ENCODE peak calls at places on chromosomes 7 and 10, in four cellular contexts. One of them, this sample, is unnamed.

GRCh38 chr7:22934023-22934422 is 79.9 kb downstream of the HYCC1 start:
- DNase-seq in ovary: no peak
- DNase-seq in CD8-positive, alpha-beta T cell: no peak
- DNase-seq in pancreas: no peak
- DNase-seq in this sample: no peak

GRCh38 chr10:85319150-85319549 is 990.8 kb downstream of the CCSER2 start:
- DNase-seq in CD8-positive, alpha-beta T cell: no peak
- DNase-seq in ovary: no peak
- DNase-seq in pancreas: no peak
- DNase-seq in this sample: no peak

GRCh38 chr7:140284062-140284461 is 107.3 kb upstream of the KDM7A start:
- DNase-seq in CD8-positive, alpha-beta T cell: no peak
- DNase-seq in pancreas: no peak
- DNase-seq in ovary: no peak
- DNase-seq in this sample: no peak

GRCh38 chr7:27532256-27532783 is 130.4 kb downstream of the HIBADH start:
- DNase-seq in CD8-positive, alpha-beta T cell: no peak
- DNase-seq in pancreas: no peak
- DNase-seq in ovary: no peak
- DNase-seq in this sample: no peak

GRCh38 chr10:11397980-11398580 is 213.4 kb downstream of the USP6NL start:
- DNase-seq in ovary: no peak
- DNase-seq in pancreas: no peak
- DNase-seq in CD8-positive, alpha-beta T cell: no peak
- DNase-seq in this sample: peak

GRCh38 chr10:130234171-130234965 is 98.2 kb downstream of the GLRX3 start:
- DNase-seq in ovary: no peak
- DNase-seq in pancreas: no peak
- DNase-seq in CD8-positive, alpha-beta T cell: no peak
- DNase-seq in this sample: no peak

GRCh38 chr7:100829150-100829716 is 1.9 kb upstream of the EPHB4 start:
- DNase-seq in pancreas: no peak
- DNase-seq in ovary: peak
- DNase-seq in CD8-positive, alpha-beta T cell: no peak
- DNase-seq in this sample: no peak

GRCh38 chr10:43417950-43418768 is 9.2 kb upstream of the HNRNPF start:
- DNase-seq in CD8-positive, alpha-beta T cell: peak
- DNase-seq in pancreas: no peak
- DNase-seq in ovary: no peak
- DNase-seq in this sample: no peak

GRCh38 chr7:21305455-21306235 is 122.2 kb upstream of the SP4 start:
- DNase-seq in CD8-positive, alpha-beta T cell: no peak
- DNase-seq in pancreas: no peak
- DNase-seq in ovary: no peak
- DNase-seq in this sample: no peak

GRCh38 chr7:19754521-19755116 is 18.8 kb downstream of the TMEM196 start:
- DNase-seq in pancreas: no peak
- DNase-seq in CD8-positive, alpha-beta T cell: no peak
- DNase-seq in ovary: no peak
- DNase-seq in this sample: no peak

GRCh38 chr7:110600983-110601382 is 489.9 kb upstream of the LRRN3 start:
- DNase-seq in CD8-positive, alpha-beta T cell: no peak
- DNase-seq in pancreas: no peak
- DNase-seq in ovary: no peak
- DNase-seq in this sample: no peak

GRCh38 chr10:84540617-84541288 is 212.4 kb downstream of the CCSER2 start:
- DNase-seq in pancreas: peak
- DNase-seq in CD8-positive, alpha-beta T cell: peak
- DNase-seq in ovary: peak
- DNase-seq in this sample: peak

GRCh38 chr7:40211291-40212003 is 76.6 kb downstream of the SUGCT start:
- DNase-seq in CD8-positive, alpha-beta T cell: no peak
- DNase-seq in pancreas: no peak
- DNase-seq in ovary: no peak
- DNase-seq in this sample: no peak

GRCh38 chr7:87513735-87514319 is 38.3 kb upstream of the ABCB4 start:
- DNase-seq in pancreas: no peak
- DNase-seq in CD8-positive, alpha-beta T cell: no peak
- DNase-seq in ovary: no peak
- DNase-seq in this sample: no peak

GRCh38 chr7:128909605-128910568 is 622 bp downstream of the KCP start:
- DNase-seq in CD8-positive, alpha-beta T cell: no peak
- DNase-seq in pancreas: no peak
- DNase-seq in ovary: no peak
- DNase-seq in this sample: no peak

GRCh38 chr7:155809947-155810606 is 2.2 kb downstream of the SHH start:
- DNase-seq in ovary: no peak
- DNase-seq in CD8-positive, alpha-beta T cell: no peak
- DNase-seq in pancreas: no peak
- DNase-seq in this sample: no peak

GRCh38 chr7:93382362-93382761 is 150.2 kb downstream of the VPS50 start:
- DNase-seq in ovary: no peak
- DNase-seq in CD8-positive, alpha-beta T cell: no peak
- DNase-seq in pancreas: no peak
- DNase-seq in this sample: no peak

GRCh38 chr10:24462340-24462739 is 253.4 kb downstream of the KIAA1217 start:
- DNase-seq in ovary: no peak
- DNase-seq in pancreas: no peak
- DNase-seq in CD8-positive, alpha-beta T cell: no peak
- DNase-seq in this sample: no peak

GRCh38 chr10:1379601-1380000 is 323.4 kb downstream of the WDR37 start:
- DNase-seq in CD8-positive, alpha-beta T cell: no peak
- DNase-seq in pancreas: no peak
- DNase-seq in ovary: no peak
- DNase-seq in this sample: no peak

GRCh38 chr10:43262043-43262901 is 4.6 kb downstream of the RASGEF1A start:
- DNase-seq in CD8-positive, alpha-beta T cell: no peak
- DNase-seq in pancreas: no peak
- DNase-seq in ovary: peak
- DNase-seq in this sample: no peak

GRCh38 chr7:144408116-144408515 is 4.6 kb upstream of the NOBOX start:
- DNase-seq in pancreas: no peak
- DNase-seq in CD8-positive, alpha-beta T cell: no peak
- DNase-seq in ovary: no peak
- DNase-seq in this sample: no peak
- H3K27ac ChIP-seq in pancreas: no peak
- H3K27ac ChIP-seq in CD8-positive, alpha-beta T cell: no peak
- H3K27ac ChIP-seq in ovary: no peak
- H3K27ac ChIP-seq in this sample: no peak

DNA sequence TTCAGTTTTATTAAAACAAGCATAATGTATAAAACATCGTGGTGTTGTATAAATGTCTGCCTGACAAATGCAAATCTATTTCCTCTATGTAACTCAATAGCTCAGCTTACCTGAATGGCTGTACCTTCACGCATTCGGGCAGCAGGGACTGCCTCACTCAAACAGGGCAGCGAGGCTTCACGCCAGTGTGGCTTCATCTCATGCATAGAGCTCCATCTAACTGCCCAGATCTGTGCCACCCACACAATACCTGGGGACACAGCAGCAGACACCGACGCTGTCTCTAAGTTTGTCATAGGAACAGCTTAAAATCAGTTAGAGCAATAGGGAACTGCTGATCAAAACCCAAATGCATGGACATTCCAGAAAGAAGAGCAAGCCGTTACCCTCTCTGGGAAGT is 182.8 kb upstream of the ANKRD30A start:
- DNase-seq in pancreas: no peak
- DNase-seq in CD8-positive, alpha-beta T cell: no peak
- DNase-seq in ovary: no peak
- DNase-seq in this sample: no peak
- H3K27ac ChIP-seq in pancreas: no peak
- H3K27ac ChIP-seq in CD8-positive, alpha-beta T cell: no peak
- H3K27ac ChIP-seq in ovary: no peak
- H3K27ac ChIP-seq in this sample: no peak

GRCh38 chr7:29884399-29885272 is 78.3 kb downstream of the WIPF3 start:
- DNase-seq in pancreas: peak
- DNase-seq in CD8-positive, alpha-beta T cell: peak
- DNase-seq in ovary: peak
- DNase-seq in this sample: no peak
- H3K27ac ChIP-seq in pancreas: no peak
- H3K27ac ChIP-seq in CD8-positive, alpha-beta T cell: no peak
- H3K27ac ChIP-seq in ovary: no peak
- H3K27ac ChIP-seq in this sample: no peak

GRCh38 chr10:112956631-112957350 is 6.7 kb downstream of the TCF7L2 start:
- DNase-seq in ovary: no peak
- DNase-seq in CD8-positive, alpha-beta T cell: no peak
- DNase-seq in pancreas: no peak
- DNase-seq in this sample: no peak
- H3K27ac ChIP-seq in ovary: peak
- H3K27ac ChIP-seq in CD8-positive, alpha-beta T cell: no peak
- H3K27ac ChIP-seq in pancreas: no peak
- H3K27ac ChIP-seq in this sample: no peak

DNA sequence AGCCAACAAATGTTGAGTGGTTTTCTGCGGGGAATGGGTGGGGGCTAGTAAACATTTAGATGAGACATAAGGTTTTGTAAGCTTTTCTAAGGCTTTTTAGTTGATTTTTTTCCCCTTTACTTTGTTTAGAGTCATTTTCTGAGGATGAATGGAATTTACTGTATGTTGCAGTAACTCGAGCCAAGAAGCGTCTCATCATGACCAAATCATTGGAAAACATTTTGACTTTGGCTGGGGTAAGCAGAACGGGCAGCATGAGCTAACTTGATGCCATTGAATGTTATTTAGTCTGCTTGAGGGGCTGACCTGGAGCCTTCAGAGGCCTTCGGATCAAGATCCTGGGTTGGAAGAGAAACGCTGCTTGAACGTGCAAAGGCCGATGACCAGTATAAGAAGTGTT is 37.3 kb downstream of the FBH1 start:
- DNase-seq in pancreas: no peak
- DNase-seq in CD8-positive, alpha-beta T cell: no peak
- DNase-seq in ovary: no peak
- DNase-seq in this sample: no peak
- H3K27ac ChIP-seq in pancreas: no peak
- H3K27ac ChIP-seq in CD8-positive, alpha-beta T cell: no peak
- H3K27ac ChIP-seq in ovary: no peak
- H3K27ac ChIP-seq in this sample: no peak

GRCh38 chr10:98403812-98404504 is 11.0 kb downstream of the PYROXD2 start:
- DNase-seq in CD8-positive, alpha-beta T cell: no peak
- DNase-seq in ovary: no peak
- DNase-seq in pancreas: no peak
- DNase-seq in this sample: no peak

GRCh38 chr10:98402931-98403717 is 11.9 kb downstream of the PYROXD2 start:
- DNase-seq in ovary: no peak
- DNase-seq in CD8-positive, alpha-beta T cell: no peak
- DNase-seq in pancreas: no peak
- DNase-seq in this sample: no peak

GRCh38 chr10:98402513-98402912 is 12.5 kb downstream of the PYROXD2 start:
- DNase-seq in CD8-positive, alpha-beta T cell: no peak
- DNase-seq in ovary: no peak
- DNase-seq in pancreas: no peak
- DNase-seq in this sample: no peak

GRCh38 chr10:98405422-98405821 is 9.6 kb downstream of the PYROXD2 start:
- DNase-seq in pancreas: no peak
- DNase-seq in CD8-positive, alpha-beta T cell: no peak
- DNase-seq in ovary: no peak
- DNase-seq in this sample: peak

GRCh38 chr10:98404571-98405396 is 10.2 kb downstream of the PYROXD2 start:
- DNase-seq in CD8-positive, alpha-beta T cell: no peak
- DNase-seq in ovary: no peak
- DNase-seq in pancreas: no peak
- DNase-seq in this sample: no peak
- H3K27ac ChIP-seq in CD8-positive, alpha-beta T cell: no peak
- H3K27ac ChIP-seq in ovary: no peak
- H3K27ac ChIP-seq in pancreas: no peak
- H3K27ac ChIP-seq in this sample: no peak

GRCh38 chr10:89940076-89940475 is 238.7 kb downstream of the KIF20B start:
- DNase-seq in CD8-positive, alpha-beta T cell: no peak
- DNase-seq in ovary: no peak
- DNase-seq in pancreas: no peak
- DNase-seq in this sample: no peak

GRCh38 chr10:89946106-89946505 is 244.7 kb downstream of the KIF20B start:
- DNase-seq in ovary: no peak
- DNase-seq in CD8-positive, alpha-beta T cell: no peak
- DNase-seq in pancreas: no peak
- DNase-seq in this sample: no peak

GRCh38 chr10:89937494-89937893 is 236.1 kb downstream of the KIF20B start:
- DNase-seq in ovary: no peak
- DNase-seq in CD8-positive, alpha-beta T cell: no peak
- DNase-seq in pancreas: no peak
- DNase-seq in this sample: no peak

GRCh38 chr10:89944138-89944537 is 242.7 kb downstream of the KIF20B start:
- DNase-seq in ovary: no peak
- DNase-seq in CD8-positive, alpha-beta T cell: no peak
- DNase-seq in pancreas: no peak
- DNase-seq in this sample: no peak

GRCh38 chr10:89942217-89942616 is 240.8 kb downstream of the KIF20B start:
- DNase-seq in CD8-positive, alpha-beta T cell: no peak
- DNase-seq in ovary: no peak
- DNase-seq in pancreas: no peak
- DNase-seq in this sample: no peak
- H3K27ac ChIP-seq in CD8-positive, alpha-beta T cell: no peak
- H3K27ac ChIP-seq in ovary: no peak
- H3K27ac ChIP-seq in pancreas: no peak
- H3K27ac ChIP-seq in this sample: no peak

This sample was measured in substantia nigra.